ENCODE peak calls at places on chromosomes 12 and 14, in four cellular contexts. E is GM12878, L is IMR-90, H is K562. I is an unnamed sample.

GRCh38 chr14:92224348-92224954 is 98.5 kb upstream of the SLC24A4 start:
- DNase-seq in E (no peak), H (no peak), L (peak; percentile 29), I (no peak)

GRCh38 chr12:23947395-23947794 is 2.1 kb downstream of the SOX5 start:
- DNase-seq in L (no peak), H (no peak), E (no peak), I (no peak)

GRCh38 chr14:104107611-104108569 is 22.4 kb downstream of the ASPG start:
- DNase-seq in E (no peak), H (peak; percentile 24), L (no peak), I (no peak)

GRCh38 chr14:55556929-55557623 is 22.9 kb upstream of the KTN1 start:
- DNase-seq in H (no peak), L (peak; percentile 84), E (no peak), I (peak; percentile 94)

GRCh38 chr14:69260979-69261605 is 1.1 kb downstream of the GALNT16 start:
- DNase-seq in L (no peak), H (peak; percentile 67), E (no peak), I (no peak)

GRCh38 chr12:26524862-26525465 is 308.0 kb downstream of the ITPR2 start:
- DNase-seq in L (peak; percentile 28), E (no peak), H (peak; percentile 9), I (peak; percentile 21)

GRCh38 chr14:34234258-34234657 is 227.8 kb downstream of the SPTSSA start:
- DNase-seq in L (no peak), H (no peak), E (no peak), I (no peak)

GRCh38 chr12:40033260-40033649 is 72.6 kb downstream of the SLC2A13 start:
- DNase-seq in H (no peak), L (no peak), E (no peak), I (no peak)

GRCh38 chr12:47318963-47319362 is 239.2 kb upstream of the AMIGO2 start:
- DNase-seq in H (no peak), E (no peak), L (no peak), I (no peak)

GRCh38 chr14:79011920-79012204 is 841.7 kb downstream of the NRXN3 start:
- DNase-seq in H (no peak), E (no peak), L (no peak), I (no peak)

GRCh38 chr14:79011091-79011919 is 841.1 kb downstream of the NRXN3 start:
- DNase-seq in E (no peak), L (peak; percentile 84), H (peak; percentile 20), I (peak; percentile 76)

GRCh38 chr14:79009286-79009685 is 839.1 kb downstream of the NRXN3 start:
- DNase-seq in H (no peak), L (no peak), E (no peak), I (no peak)
- TF ChIP-seq FOS in H (no peak), L (no peak), E (no peak), I (no peak)

DNA sequence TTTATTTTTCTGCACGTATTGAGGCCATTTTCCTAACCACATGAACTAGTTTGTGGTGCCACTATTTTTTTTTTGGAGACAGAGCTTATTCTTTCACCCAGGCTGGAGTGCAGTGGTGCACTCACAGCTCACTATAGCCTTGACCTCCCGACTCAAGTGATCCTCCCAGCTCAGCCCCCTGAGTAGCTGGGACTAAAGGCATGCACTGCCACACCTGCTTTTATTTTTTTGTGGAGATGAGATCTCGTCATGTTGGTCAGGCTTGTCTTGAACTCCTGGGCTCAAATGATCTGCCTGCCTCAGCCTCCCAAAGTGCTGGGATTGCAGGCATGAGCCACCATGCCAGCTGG is 60.1 kb downstream of the DIP2B start:
- DNase-seq in E (no peak), L (no peak), H (no peak), I (no peak)
- TF ChIP-seq FOS in E (no peak), L (no peak), H (no peak), I (no peak)

GRCh38 chr12:112900298-112901145 is 6.2 kb upstream of the OAS1 start:
- DNase-seq in E (no peak), H (peak; percentile 46), L (peak; percentile 27), I (peak; percentile 58)
- TF ChIP-seq FOS in E (no peak), H (no peak), L (no peak), I (no peak)

DNA sequence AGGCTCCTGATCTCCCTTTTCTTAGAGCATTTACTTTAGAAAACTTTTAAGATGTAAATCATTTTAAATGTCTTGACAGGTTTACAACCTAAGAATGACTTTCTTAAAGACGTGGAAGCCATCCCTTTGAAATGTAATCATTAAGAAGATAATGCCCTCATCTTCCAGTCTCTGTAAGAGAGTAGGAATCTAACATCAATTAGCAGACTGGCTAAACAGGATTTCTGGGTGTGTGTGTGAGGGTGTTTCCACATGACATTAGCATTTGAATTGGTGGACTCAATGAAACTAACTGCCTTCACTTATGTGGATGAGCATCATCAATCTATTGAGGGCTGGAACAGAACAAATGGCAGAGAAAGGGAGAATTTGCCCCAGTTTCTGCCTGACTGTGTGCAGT is 329.5 kb downstream of the RPL10L start:
- DNase-seq in H (no peak), L (no peak), E (no peak), I (no peak)
- TF ChIP-seq FOS in H (no peak), L (no peak), E (no peak), I (no peak)

DNA sequence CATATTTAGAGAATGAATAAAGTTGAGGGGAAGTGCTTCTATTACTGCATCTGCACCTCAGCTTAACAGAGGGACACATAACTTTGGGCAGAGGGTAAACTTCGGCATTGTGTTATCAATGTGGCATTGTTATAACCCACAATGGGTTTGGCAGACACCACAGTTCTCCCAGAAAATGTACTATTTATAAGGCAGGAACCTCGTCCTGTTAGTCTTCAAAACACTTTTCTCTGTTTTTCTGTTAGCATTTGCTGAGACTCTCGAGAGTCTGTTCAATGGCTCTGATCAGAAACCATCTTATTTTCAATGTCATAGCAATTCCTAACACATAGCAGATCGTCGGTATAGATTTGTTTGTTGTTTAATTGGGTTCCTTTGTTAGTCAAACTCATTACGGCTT is 13.9 kb downstream of the PPP1R36 start:
- DNase-seq in H (no peak), L (no peak), E (no peak), I (no peak)
- TF ChIP-seq FOS in H (no peak), L (no peak), E (no peak), I (no peak)

DNA sequence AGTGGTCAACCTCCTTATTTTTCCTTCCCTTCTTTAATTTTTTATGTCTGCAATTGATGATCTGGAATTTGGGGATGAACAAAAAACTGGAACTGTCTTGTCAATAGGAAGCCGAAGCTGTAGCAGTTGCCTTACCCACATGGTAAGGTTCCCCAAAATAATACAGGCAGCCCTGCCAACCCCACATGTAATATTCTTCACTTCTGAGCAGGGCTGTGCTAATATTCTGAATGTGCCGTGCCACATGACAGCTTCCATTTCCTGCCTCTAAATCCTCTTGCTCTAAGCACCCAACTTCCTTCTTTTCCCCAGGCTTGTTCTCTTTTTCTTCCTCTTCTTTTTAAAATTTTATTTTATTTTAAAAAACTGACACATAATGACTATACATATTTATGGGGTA is 39.6 kb downstream of the GPATCH2L start:
- DNase-seq in L (no peak), E (no peak), H (no peak), I (no peak)
- TF ChIP-seq FOS in L (no peak), E (no peak), H (no peak), I (no peak)